ENCODE peak calls at places on chromosome 19, in four cellular contexts. W is K562, M is IMR-90, Q is HepG2. O is an unnamed sample.

GRCh38 chr19:51365211-51366049 is 758 bp downstream of the ETFB start:
- DNase-seq in W (no peak), M (peak; percentile 53), Q (peak; percentile 95), O (no peak)

GRCh38 chr19:36876993-36877938 is 26.6 kb downstream of the ZNF345 start:
- DNase-seq in M (no peak), Q (no peak), W (no peak), O (no peak)

GRCh38 chr19:38695832-38696732 is 48.2 kb downstream of the CAPN12 start:
- DNase-seq in M (no peak), W (no peak), Q (no peak), O (no peak)

GRCh38 chr19:52296400-52296772 is 583 bp upstream of the ZNF480 start:
- DNase-seq in Q (peak; percentile 6), M (no peak), W (peak; percentile 12), O (no peak)

GRCh38 chr19:16076958-16077611 is 790 bp downstream of the TPM4 start:
- DNase-seq in M (no peak), W (peak; percentile 33), Q (no peak), O (no peak)

GRCh38 chr19:49684251-49684982 is 5.0 kb upstream of the ADM5 start:
- DNase-seq in M (no peak), W (no peak), Q (no peak), O (peak; percentile 57)

GRCh38 chr19:12665646-12666304 is 767 bp downstream of the MAN2B1 start:
- DNase-seq in Q (no peak), W (no peak), M (peak; percentile 10), O (no peak)

GRCh38 chr19:14118165-14119051 is 846 bp upstream of the PRKACA start:
- DNase-seq in Q (peak; percentile 71), W (no peak), M (peak; percentile 75), O (no peak)

GRCh38 chr19:49643466-49643865 is 1.5 kb downstream of the SCAF1 start:
- DNase-seq in W (peak; percentile 38), M (no peak), Q (no peak), O (no peak)

GRCh38 chr19:43776285-43776684 is 4.5 kb downstream of the KCNN4 start:
- DNase-seq in W (peak; percentile 54), Q (no peak), M (no peak), O (no peak)

GRCh38 chr19:13633109-13633508 is 126.8 kb upstream of the CACNA1A start:
- DNase-seq in M (peak; percentile 79), W (no peak), Q (peak; percentile 64), O (no peak)

GRCh38 chr19:4319067-4319718 is 14.8 kb downstream of the FSD1 start:
- DNase-seq in M (no peak), W (no peak), Q (no peak), O (no peak)

GRCh38 chr19:6248341-6248740 is 31.4 kb downstream of the MLLT1 start:
- DNase-seq in M (no peak), Q (no peak), W (no peak), O (no peak)

GRCh38 chr19:3642987-3643386 is 16.4 kb upstream of the CACTIN start:
- DNase-seq in Q (no peak), M (no peak), W (peak; percentile 91), O (no peak)

GRCh38 chr19:42132030-42132628 is at the start of gene POU2F2:
- DNase-seq in Q (no peak), M (no peak), W (peak; percentile 36), O (no peak)

GRCh38 chr19:53076984-53077383 is 26.2 kb downstream of the ZNF160 start:
- DNase-seq in M (peak; percentile 28), Q (peak; percentile 14), W (peak; percentile 20), O (no peak)

GRCh38 chr19:35776102-35776788 is 881 bp downstream of the ARHGAP33 start:
- DNase-seq in M (no peak), Q (no peak), W (no peak), O (no peak)

GRCh38 chr19:6743714-6744380 is 4.4 kb downstream of the TRIP10 start:
- DNase-seq in Q (no peak), W (no peak), M (peak; percentile 37), O (no peak)

GRCh38 chr19:35272954-35273649 is 4.3 kb downstream of the USF2 start:
- DNase-seq in W (no peak), Q (no peak), M (no peak), O (no peak)

GRCh38 chr19:50430888-50431342 is 1.8 kb upstream of the MYBPC2 start:
- DNase-seq in M (no peak), W (no peak), Q (no peak), O (no peak)

GRCh38 chr19:35736913-35737886 is 5.1 kb downstream of the IGFLR1 start:
- DNase-seq in M (no peak), W (no peak), Q (no peak), O (peak; percentile 82)

GRCh38 chr19:12666305-12667048 is at the start of the genes MAN2B1 and WDR83:
- DNase-seq in Q (peak; percentile 65), M (peak; percentile 52), W (peak; percentile 96), O (peak; percentile 73)

GRCh38 chr19:4042731-4043082 is 24.0 kb downstream of the ZBTB7A start:
- DNase-seq in Q (no peak), W (no peak), M (no peak), O (no peak)

GRCh38 chr19:9986787-9987281 is 23.5 kb downstream of the COL5A3 start:
- DNase-seq in Q (no peak), M (peak; percentile 29), W (no peak), O (no peak)

DNA sequence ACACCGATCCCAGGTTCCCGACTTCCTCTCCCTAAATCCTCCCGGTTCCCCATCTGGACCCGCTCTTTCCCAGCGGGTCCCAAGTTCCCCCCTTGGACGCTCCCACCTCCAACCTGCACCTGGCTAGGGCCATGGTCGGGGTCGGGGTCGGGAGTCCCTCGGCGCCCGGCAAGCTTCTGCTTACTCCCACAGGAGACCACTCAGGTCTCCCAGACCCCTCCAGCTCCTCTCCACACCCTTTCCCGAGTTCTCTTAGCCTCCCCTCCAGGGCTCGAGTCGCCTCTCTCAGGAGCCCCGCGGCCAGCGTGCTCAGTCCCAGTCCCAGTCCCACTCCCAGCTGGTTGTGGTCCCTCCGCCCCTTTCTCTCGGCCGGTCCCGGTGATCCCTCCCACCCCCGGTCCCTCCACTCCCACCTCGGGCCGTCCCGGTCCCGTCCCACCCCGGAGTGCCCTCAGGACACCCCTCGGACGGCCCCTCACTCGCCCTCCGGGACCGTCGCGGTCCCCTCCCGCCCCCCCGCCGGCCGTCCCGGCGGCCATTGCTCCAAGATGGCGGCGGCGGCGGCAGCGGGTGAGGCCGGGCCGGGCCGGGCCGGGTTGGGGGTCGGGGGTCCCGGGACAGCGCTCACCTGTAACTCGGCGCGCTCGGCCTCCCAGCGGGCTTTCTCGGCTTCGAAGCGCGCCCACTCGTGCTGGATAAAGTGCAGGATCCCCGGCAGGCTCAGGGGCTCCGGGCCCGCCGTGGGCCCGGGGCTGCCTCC is at the start of gene FKRP:
- DNase-seq in W (peak; percentile 73), M (no peak), Q (no peak), O (no peak)
- TF ChIP-seq MAZ in W (no peak), M (peak; percentile 23), Q (peak; percentile 18), O (no peak)

GRCh38 chr19:32287811-32288227 is 57.6 kb upstream of the ZNF507 start:
- DNase-seq in Q (peak; percentile 67), W (peak; percentile 44), M (peak; percentile 61), O (peak; percentile 44)
- TF ChIP-seq MAZ in Q (no peak), W (no peak), M (no peak), O (no peak)

DNA sequence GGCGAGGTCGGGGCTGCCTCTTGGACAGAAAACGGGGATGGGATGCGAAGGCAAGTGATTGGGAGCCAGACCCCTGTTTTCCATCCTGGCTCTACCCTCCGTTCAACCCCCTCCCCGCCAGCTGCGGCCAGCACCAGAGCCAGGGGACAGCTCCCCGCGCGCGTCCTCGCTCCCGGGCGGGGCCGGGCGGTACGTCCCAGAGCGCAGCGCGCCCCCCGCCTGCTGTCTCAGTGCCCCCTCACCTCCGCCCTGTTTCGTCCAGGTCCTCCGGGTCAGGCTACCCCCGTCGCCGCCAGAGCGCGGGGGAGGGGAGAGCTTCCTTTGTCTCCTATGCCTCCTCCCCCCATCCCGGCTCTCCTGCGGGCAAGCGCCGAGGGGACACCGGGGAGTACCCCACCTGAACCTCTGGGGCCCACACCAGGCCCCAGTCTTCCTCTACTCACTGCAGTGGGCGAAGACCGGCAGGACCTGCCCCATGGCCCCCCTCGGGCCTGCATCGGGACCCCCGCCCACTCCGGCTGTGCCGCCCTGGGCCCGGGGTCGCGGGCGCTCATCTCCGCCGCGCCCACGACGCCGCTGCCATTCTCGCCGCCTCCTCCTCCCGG is 396 bp downstream of the RTN2 start:
- DNase-seq in M (no peak), W (peak; percentile 61), Q (no peak), O (no peak)
- TF ChIP-seq MAZ in M (peak; percentile 93), W (peak; percentile 94), Q (peak; percentile 84), O (no peak)

DNA sequence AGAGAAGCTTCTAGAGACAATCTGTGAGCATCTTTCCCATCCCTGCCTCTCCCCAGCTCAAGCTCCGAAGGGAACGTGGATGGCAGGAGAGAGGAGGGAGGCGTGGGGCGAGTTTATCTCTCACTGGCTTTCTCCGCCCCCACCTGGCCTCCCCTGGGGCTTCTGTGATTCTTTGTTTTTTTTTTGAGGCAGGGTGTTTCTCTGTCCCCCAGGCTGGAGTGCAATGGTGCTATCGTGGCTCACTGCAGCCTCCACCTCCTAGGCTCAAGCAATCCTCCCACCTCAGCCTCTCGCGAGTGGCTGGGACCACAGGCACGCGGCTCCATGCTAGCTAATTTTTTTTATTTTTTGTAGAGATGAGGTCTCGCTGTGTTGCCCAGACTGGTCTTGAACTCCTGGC is 23.0 kb downstream of the EFNA2 start:
- DNase-seq in M (no peak), W (peak; percentile 63), Q (no peak), O (no peak)
- TF ChIP-seq MAZ in M (no peak), W (no peak), Q (no peak), O (no peak)

GRCh38 chr19:19269952-19270694 is 3.0 kb downstream of the TM6SF2 start:
- DNase-seq in W (peak; percentile 86), M (no peak), Q (no peak), O (no peak)
- TF ChIP-seq MAZ in W (no peak), M (no peak), Q (no peak), O (no peak)

DNA sequence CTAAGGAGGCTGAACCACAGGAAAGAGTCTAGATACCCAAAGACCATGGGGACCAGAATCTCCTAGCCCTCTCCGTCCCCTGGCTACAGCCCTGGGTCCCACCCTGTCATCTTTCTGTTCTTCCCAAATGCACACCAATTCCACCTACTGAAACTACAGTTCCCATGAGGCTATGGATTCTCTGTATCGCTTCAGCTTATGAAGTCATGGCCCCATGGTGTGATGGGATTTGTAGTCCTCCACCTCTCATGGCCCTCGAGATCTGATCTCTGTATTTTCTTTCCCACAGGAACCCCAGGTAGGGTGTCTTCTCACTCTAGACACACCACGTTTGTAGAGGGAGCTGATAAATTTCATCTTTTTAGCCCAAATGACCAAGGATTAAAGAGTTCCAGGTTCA is 11.8 kb downstream of the PTPRH start:
- DNase-seq in Q (no peak), W (peak; percentile 33), M (no peak), O (no peak)
- TF ChIP-seq MAZ in Q (no peak), W (no peak), M (no peak), O (no peak)

O was measured in A549.